ENCODE peak calls at places on chromosomes 4 and X, in six cellular contexts. V is GM20000, R is Calu3, Z is GM13977, Y is GM10248, X is WTC11. G is an unnamed sample.

GRCh38 chrX:14506866-14507265 is 22.5 kb upstream of the GLRA2 start:
- DNase-seq in Y (no peak), V (no peak), R (no peak), Z (no peak), X (no peak), G (no peak)

GRCh38 chr4:6715704-6716017 is 313 bp upstream of the BLOC1S4 start:
- DNase-seq in Z (no peak), X (no peak), R (no peak), Y (no peak), V (no peak), G (no peak)

GRCh38 chr4:147769386-147769785 is 37.5 kb downstream of the ARHGAP10 start:
- DNase-seq in X (no peak), Z (no peak), V (no peak), Y (no peak), R (no peak), G (no peak)

GRCh38 chrX:54066841-54067240 is 22.6 kb upstream of the PHF8 start:
- DNase-seq in Y (no peak), X (no peak), V (no peak), R (no peak), Z (no peak), G (no peak)

GRCh38 chr4:112938461-112939058 is 110.9 kb upstream of the ANK2 start:
- DNase-seq in Z (peak; percentile 53), Y (peak; percentile 40), R (no peak), V (peak; percentile 47), X (no peak), G (no peak)

GRCh38 chrX:132953358-132953757 is 5.1 kb downstream of the HS6ST2 start:
- DNase-seq in R (no peak), V (no peak), Y (no peak), X (no peak), Z (no peak), G (peak; percentile 15)

GRCh38 chrX:56563231-56564116 is at the start of gene UBQLN2:
- DNase-seq in V (peak; percentile 57), X (peak; percentile 68), Z (peak; percentile 56), R (peak; percentile 78), Y (peak; percentile 50), G (peak; percentile 83)

GRCh38 chr4:145511913-145512522 is 30.4 kb downstream of the SMAD1 start:
- DNase-seq in V (no peak), X (no peak), R (no peak), Z (no peak), Y (no peak), G (no peak)

GRCh38 chrX:17377047-17377692 is 2.2 kb downstream of the NHS start:
- DNase-seq in R (peak; percentile 56), Z (no peak), X (peak; percentile 45), V (no peak), Y (no peak), G (peak; percentile 23)

GRCh38 chr4:185577592-185577940 is 42.3 kb upstream of the PDLIM3 start:
- DNase-seq in V (no peak), Z (no peak), Y (no peak), R (no peak), X (no peak), G (no peak)

GRCh38 chr4:149749769-149750168 is 65.9 kb downstream of the IQCM start:
- DNase-seq in R (no peak), V (no peak), X (no peak), Z (no peak), Y (no peak), G (no peak)

GRCh38 chrX:10847333-10847732 is 226.9 kb upstream of the MID1 start:
- DNase-seq in Y (no peak), R (no peak), X (no peak), V (no peak), Z (no peak), G (no peak)

GRCh38 chr4:754221-755120 is 48.8 kb downstream of the PCGF3 start:
- DNase-seq in Z (no peak), Y (no peak), R (no peak), V (no peak), X (no peak), G (no peak)

GRCh38 chr4:22238742-22239141 is 277.1 kb downstream of the ADGRA3 start:
- DNase-seq in Y (no peak), X (peak; percentile 38), R (no peak), V (no peak), Z (no peak), G (peak; percentile 24)

GRCh38 chr4:22240814-22241213 is 275.1 kb downstream of the ADGRA3 start:
- DNase-seq in R (no peak), X (no peak), Z (no peak), V (no peak), Y (no peak), G (no peak)

GRCh38 chr4:22235798-22236197 is 280.1 kb downstream of the ADGRA3 start:
- DNase-seq in R (no peak), Z (no peak), V (no peak), Y (no peak), X (no peak), G (no peak)

GRCh38 chr4:22237846-22238513 is 277.9 kb downstream of the ADGRA3 start:
- DNase-seq in R (no peak), V (no peak), Y (no peak), X (no peak), Z (no peak), G (no peak)

GRCh38 chr4:22237155-22237751 is 278.6 kb downstream of the ADGRA3 start:
- DNase-seq in X (peak; percentile 91), Y (no peak), Z (no peak), V (no peak), R (peak; percentile 70), G (peak; percentile 58)
- TF ChIP-seq CTCF in X (peak; percentile 94), Y (no peak), Z (peak; percentile 14), V (no peak), R (peak; percentile 75), G (peak; percentile 64)

GRCh38 chrX:46837543-46838481 is 969 bp downstream of the RP2 start:
- DNase-seq in R (no peak), V (peak; percentile 29), X (no peak), Z (peak; percentile 30), Y (peak; percentile 20), G (no peak)

GRCh38 chrX:46838482-46838857 is 1.6 kb downstream of the RP2 start:
- DNase-seq in V (no peak), X (no peak), Y (no peak), R (no peak), Z (no peak), G (no peak)

GRCh38 chrX:46838974-46839480 is 2.2 kb downstream of the RP2 start:
- DNase-seq in X (no peak), Y (no peak), V (no peak), R (no peak), Z (no peak), G (no peak)

GRCh38 chrX:46840946-46841740 is 4.3 kb downstream of the RP2 start:
- DNase-seq in X (no peak), Z (no peak), V (no peak), R (no peak), Y (no peak), G (peak; percentile 17)

GRCh38 chrX:46836701-46837542 is at the start of gene RP2:
- DNase-seq in Z (peak; percentile 85), Y (peak; percentile 86), X (peak; percentile 88), V (peak; percentile 81), R (peak; percentile 93), G (peak; percentile 91)
- TF ChIP-seq CTCF in Z (no peak), Y (no peak), X (no peak), V (no peak), R (no peak), G (no peak)

GRCh38 chrX:98956014-98956413 is 1454.1 kb downstream of the PCDH19 start:
- DNase-seq in X (peak; percentile 19), Z (no peak), R (no peak), Y (no peak), V (no peak), G (no peak)
- TF ChIP-seq CTCF in X (no peak), Z (no peak), R (no peak), Y (no peak), V (no peak), G (no peak)

GRCh38 chr4:177105526-177105925 is 204.1 kb upstream of the NEIL3 start:
- DNase-seq in R (no peak), X (no peak), Y (no peak), V (no peak), Z (no peak), G (no peak)

GRCh38 chr4:177097291-177097690 is 212.4 kb upstream of the NEIL3 start:
- DNase-seq in Z (no peak), R (no peak), V (no peak), X (no peak), Y (no peak), G (no peak)

GRCh38 chr4:177100307-177100706 is 209.4 kb upstream of the NEIL3 start:
- DNase-seq in Y (no peak), Z (no peak), V (no peak), X (no peak), R (no peak), G (no peak)
- TF ChIP-seq CTCF in Y (no peak), Z (no peak), V (no peak), X (no peak), R (no peak), G (peak; percentile 40)

DNA sequence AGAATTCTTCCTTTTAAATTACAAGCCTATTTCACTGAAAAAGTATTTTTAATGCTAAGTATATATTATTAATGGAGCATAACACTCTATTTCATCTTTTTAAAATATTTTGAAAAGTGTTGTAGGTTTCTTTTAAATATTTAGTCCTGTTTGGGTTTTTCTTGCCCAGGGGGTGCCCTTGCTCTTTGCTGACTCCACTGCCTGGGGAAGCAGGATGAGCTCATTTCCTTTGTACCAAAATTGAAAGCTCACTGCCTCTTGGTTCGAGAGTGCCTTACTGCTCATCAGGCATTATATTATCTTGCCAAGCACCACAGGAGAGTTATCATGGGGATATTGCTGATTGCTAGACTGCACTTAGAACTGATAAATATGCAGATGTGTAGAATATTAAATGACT is 819.2 kb downstream of the PCDH18 start:
- DNase-seq in Y (no peak), Z (peak; percentile 5), X (no peak), R (no peak), V (peak; percentile 2), G (no peak)
- TF ChIP-seq CTCF in Y (no peak), Z (no peak), X (no peak), R (no peak), V (no peak), G (peak; percentile 27)

DNA sequence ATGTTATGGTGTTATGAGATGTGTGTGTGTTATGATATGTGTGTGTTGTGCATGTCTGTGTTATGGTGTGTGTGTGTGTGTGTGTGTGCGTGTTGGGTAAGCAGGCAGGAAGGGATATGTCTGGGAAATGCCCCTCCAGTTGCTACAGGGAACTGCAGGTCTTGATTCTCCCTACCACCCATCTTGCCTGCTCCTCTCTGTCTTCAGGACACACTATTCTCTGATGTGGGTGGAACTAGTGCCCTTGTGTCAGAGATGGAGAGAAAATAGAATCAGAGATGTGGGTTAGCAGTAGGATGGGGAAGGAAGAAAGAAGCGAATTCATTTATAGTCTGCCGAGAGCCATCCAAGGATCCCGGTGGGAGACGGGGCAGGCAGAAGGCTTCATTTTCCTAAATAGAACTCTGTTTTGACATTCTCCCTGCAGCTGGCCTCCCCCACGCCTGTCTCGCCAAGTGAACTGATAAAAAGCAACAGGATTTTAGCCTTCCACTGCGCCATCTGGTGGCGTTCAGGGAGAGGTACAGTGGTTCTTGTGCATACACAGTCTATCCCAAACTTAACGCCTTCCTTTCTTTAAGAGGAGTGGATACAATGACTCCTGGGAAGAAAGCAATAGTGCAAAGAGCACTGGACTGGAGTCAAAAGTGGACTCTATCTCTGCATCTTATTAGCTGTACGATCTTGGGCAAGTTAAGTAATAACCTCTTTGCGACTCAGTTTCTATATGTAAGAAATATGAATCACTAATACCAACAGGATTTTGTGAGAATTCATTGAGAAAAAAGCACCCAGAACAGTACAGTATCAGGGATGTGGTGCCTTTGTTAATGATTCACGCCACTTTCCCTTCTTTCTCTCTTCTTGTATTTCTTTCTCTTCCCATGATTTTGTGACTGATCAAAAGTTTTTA is 14.1 kb upstream of the MGST2 start:
- DNase-seq in Z (peak; percentile 49), Y (peak; percentile 58), X (peak; percentile 73), V (peak; percentile 62), R (peak; percentile 56), G (peak; percentile 81)
- TF ChIP-seq CTCF in Z (peak; percentile 90), Y (peak; percentile 93), X (peak; percentile 90), V (peak; percentile 91), R (peak; percentile 68), G (peak; percentile 97)